ENCODE peak calls at places on chromosomes 11 and 22, in seven cellular contexts. One of them, this sample, is unnamed.
A peak's percentile ranks its signal among the peaks of the same experiment; 100 is the strongest.

GRCh38 chr22:41048791-41049717 is 43.3 kb upstream of the EP300 start:
- DNase-seq in pancreas: peak; percentile 34
- DNase-seq in OCI-LY7: no peak
- DNase-seq in IMR-90: peak; percentile 80
- DNase-seq in transverse colon: peak; percentile 56
- DNase-seq in GM23338: peak; percentile 64
- DNase-seq in tibial nerve: peak; percentile 37
- DNase-seq in this sample: no peak

GRCh38 chr11:73353422-73353821 is 22.8 kb upstream of the RELT start:
- DNase-seq in GM23338: no peak
- DNase-seq in OCI-LY7: no peak
- DNase-seq in tibial nerve: no peak
- DNase-seq in pancreas: no peak
- DNase-seq in transverse colon: no peak
- DNase-seq in IMR-90: no peak
- DNase-seq in this sample: no peak

GRCh38 chr22:33853200-33854097 is 66.8 kb downstream of the LARGE1 start:
- DNase-seq in tibial nerve: peak; percentile 33
- DNase-seq in transverse colon: peak; percentile 78
- DNase-seq in IMR-90: peak; percentile 77
- DNase-seq in OCI-LY7: peak; percentile 91
- DNase-seq in GM23338: peak; percentile 64
- DNase-seq in pancreas: peak; percentile 54
- DNase-seq in this sample: no peak

GRCh38 chr11:134524876-134525845 is 113.1 kb upstream of the B3GAT1 start:
- DNase-seq in GM23338: no peak
- DNase-seq in transverse colon: peak; percentile 2
- DNase-seq in tibial nerve: no peak
- DNase-seq in OCI-LY7: no peak
- DNase-seq in IMR-90: no peak
- DNase-seq in pancreas: no peak
- DNase-seq in this sample: no peak

GRCh38 chr22:40399661-40400060 is 29.3 kb downstream of the SGSM3 start:
- DNase-seq in transverse colon: no peak
- DNase-seq in pancreas: no peak
- DNase-seq in tibial nerve: no peak
- DNase-seq in OCI-LY7: no peak
- DNase-seq in GM23338: no peak
- DNase-seq in IMR-90: no peak
- DNase-seq in this sample: no peak

GRCh38 chr11:111395749-111396148 is 16.7 kb upstream of the POU2AF1 start:
- DNase-seq in GM23338: no peak
- DNase-seq in transverse colon: no peak
- DNase-seq in IMR-90: no peak
- DNase-seq in OCI-LY7: no peak
- DNase-seq in tibial nerve: no peak
- DNase-seq in pancreas: no peak
- DNase-seq in this sample: no peak

GRCh38 chr11:120562806-120563425 is 51.4 kb downstream of the GRIK4 start:
- DNase-seq in transverse colon: no peak
- DNase-seq in pancreas: no peak
- DNase-seq in OCI-LY7: no peak
- DNase-seq in tibial nerve: no peak
- DNase-seq in IMR-90: no peak
- DNase-seq in GM23338: no peak
- DNase-seq in this sample: no peak

GRCh38 chr11:62710001-62710345 is 2.5 kb downstream of the GNG3 start:
- DNase-seq in transverse colon: no peak
- DNase-seq in GM23338: no peak
- DNase-seq in IMR-90: no peak
- DNase-seq in OCI-LY7: no peak
- DNase-seq in pancreas: no peak
- DNase-seq in tibial nerve: no peak
- DNase-seq in this sample: no peak

GRCh38 chr11:6219359-6219758 is 14.0 kb downstream of the C11orf42 start:
- DNase-seq in IMR-90: peak; percentile 90
- DNase-seq in transverse colon: peak; percentile 36
- DNase-seq in GM23338: no peak
- DNase-seq in OCI-LY7: no peak
- DNase-seq in tibial nerve: peak; percentile 25
- DNase-seq in pancreas: no peak
- DNase-seq in this sample: no peak

GRCh38 chr11:72598901-72599300 is 75.3 kb downstream of the PDE2A start:
- DNase-seq in transverse colon: peak; percentile 35
- DNase-seq in OCI-LY7: no peak
- DNase-seq in IMR-90: peak; percentile 21
- DNase-seq in pancreas: no peak
- DNase-seq in GM23338: peak; percentile 79
- DNase-seq in tibial nerve: peak; percentile 45
- DNase-seq in this sample: no peak

GRCh38 chr11:115965754-115966504 is 461.7 kb upstream of the CADM1 start:
- DNase-seq in pancreas: peak; percentile 19
- DNase-seq in IMR-90: peak; percentile 33
- DNase-seq in GM23338: no peak
- DNase-seq in tibial nerve: no peak
- DNase-seq in transverse colon: no peak
- DNase-seq in OCI-LY7: no peak
- DNase-seq in this sample: no peak

GRCh38 chr11:23457641-23458040 is 597.4 kb upstream of the CCDC179 start:
- DNase-seq in tibial nerve: no peak
- DNase-seq in IMR-90: no peak
- DNase-seq in GM23338: no peak
- DNase-seq in OCI-LY7: no peak
- DNase-seq in pancreas: no peak
- DNase-seq in transverse colon: no peak
- DNase-seq in this sample: no peak

GRCh38 chr11:124322356-124322755 is 2.4 kb upstream of the OR8D2 start:
- DNase-seq in transverse colon: no peak
- DNase-seq in IMR-90: no peak
- DNase-seq in pancreas: no peak
- DNase-seq in GM23338: no peak
- DNase-seq in tibial nerve: no peak
- DNase-seq in OCI-LY7: no peak
- DNase-seq in this sample: no peak

GRCh38 chr11:128210148-128210940 is 377.0 kb downstream of the ETS1 start:
- DNase-seq in GM23338: peak; percentile 47
- DNase-seq in transverse colon: peak; percentile 51
- DNase-seq in pancreas: peak; percentile 21
- DNase-seq in IMR-90: peak; percentile 94
- DNase-seq in tibial nerve: no peak
- DNase-seq in OCI-LY7: no peak
- DNase-seq in this sample: no peak

DNA sequence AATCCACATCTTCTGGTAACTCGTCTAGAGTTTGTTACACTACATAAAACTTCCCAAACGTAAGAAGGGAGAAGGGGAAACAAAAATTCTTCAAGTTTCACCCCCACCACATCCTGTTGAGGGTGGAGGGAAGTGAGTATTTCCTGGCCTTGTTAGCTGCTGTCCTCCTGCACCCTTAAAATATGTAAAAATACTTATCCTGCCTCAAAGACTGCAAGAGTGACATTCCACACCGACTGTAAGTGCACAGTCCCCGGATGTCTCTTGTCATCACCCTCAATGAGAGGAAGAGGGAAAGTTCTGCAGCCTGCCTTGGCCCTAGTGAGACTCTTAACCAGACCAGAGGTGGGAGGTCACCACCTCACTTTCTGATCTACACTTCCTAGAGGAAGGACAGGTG is 3.3 kb downstream of the TMEM121B start:
- DNase-seq in transverse colon: no peak
- DNase-seq in OCI-LY7: peak; percentile 60
- DNase-seq in GM23338: no peak
- DNase-seq in IMR-90: no peak
- DNase-seq in tibial nerve: peak; percentile 9
- DNase-seq in pancreas: no peak
- DNase-seq in this sample: no peak
- H3K27ac ChIP-seq in transverse colon: no peak overlapping the region
- H3K27ac ChIP-seq in OCI-LY7: peak overlapping the region; percentile 21
- H3K27ac ChIP-seq in GM23338: no peak overlapping the region
- H3K27ac ChIP-seq in IMR-90: no peak overlapping the region
- H3K27ac ChIP-seq in tibial nerve: no peak overlapping the region
- H3K27ac ChIP-seq in pancreas: no peak overlapping the region
- H3K27ac ChIP-seq in this sample: no peak overlapping the region

DNA sequence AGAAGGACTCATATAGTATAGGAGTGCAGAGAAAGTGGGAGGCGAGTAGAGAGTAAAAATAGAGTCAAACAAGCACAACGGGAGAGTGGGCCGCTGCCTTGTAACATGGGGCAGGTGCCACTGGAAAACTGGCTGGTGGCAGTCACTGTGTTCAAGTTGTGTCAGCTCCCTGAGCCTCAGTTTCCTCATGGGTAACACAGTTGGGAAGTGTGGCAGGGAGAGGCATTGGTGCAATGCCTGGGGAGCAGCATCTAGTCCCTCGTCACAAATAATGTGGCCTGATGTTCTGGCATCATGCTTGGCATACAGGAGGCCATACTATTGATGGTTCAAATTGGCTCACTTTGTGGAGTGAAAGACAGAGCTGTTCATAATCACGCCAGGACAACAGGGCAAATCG is 78.9 kb upstream of the SPON1 start:
- DNase-seq in OCI-LY7: no peak
- DNase-seq in tibial nerve: no peak
- DNase-seq in transverse colon: no peak
- DNase-seq in GM23338: no peak
- DNase-seq in pancreas: no peak
- DNase-seq in IMR-90: no peak
- DNase-seq in this sample: no peak
- H3K27ac ChIP-seq in OCI-LY7: no peak overlapping the region
- H3K27ac ChIP-seq in tibial nerve: no peak overlapping the region
- H3K27ac ChIP-seq in transverse colon: no peak overlapping the region
- H3K27ac ChIP-seq in GM23338: no peak overlapping the region
- H3K27ac ChIP-seq in pancreas: no peak overlapping the region
- H3K27ac ChIP-seq in IMR-90: no peak overlapping the region
- H3K27ac ChIP-seq in this sample: no peak overlapping the region

GRCh38 chr11:25602149-25602548 is 729.8 kb upstream of the ANO3 start:
- DNase-seq in pancreas: no peak
- DNase-seq in IMR-90: no peak
- DNase-seq in tibial nerve: no peak
- DNase-seq in OCI-LY7: no peak
- DNase-seq in transverse colon: no peak
- DNase-seq in GM23338: peak; percentile 9
- DNase-seq in this sample: no peak
- H3K27ac ChIP-seq in pancreas: no peak overlapping the region
- H3K27ac ChIP-seq in IMR-90: no peak overlapping the region
- H3K27ac ChIP-seq in tibial nerve: no peak overlapping the region
- H3K27ac ChIP-seq in OCI-LY7: no peak overlapping the region
- H3K27ac ChIP-seq in transverse colon: no peak overlapping the region
- H3K27ac ChIP-seq in GM23338: no peak overlapping the region
- H3K27ac ChIP-seq in this sample: no peak overlapping the region

GRCh38 chr11:41414771-41415440 is 44.5 kb downstream of the LRRC4C start:
- DNase-seq in pancreas: no peak
- DNase-seq in OCI-LY7: no peak
- DNase-seq in tibial nerve: no peak
- DNase-seq in transverse colon: no peak
- DNase-seq in IMR-90: no peak
- DNase-seq in GM23338: peak; percentile 6
- DNase-seq in this sample: no peak
- H3K27ac ChIP-seq in pancreas: no peak overlapping the region
- H3K27ac ChIP-seq in OCI-LY7: no peak overlapping the region
- H3K27ac ChIP-seq in tibial nerve: no peak overlapping the region
- H3K27ac ChIP-seq in transverse colon: no peak overlapping the region
- H3K27ac ChIP-seq in IMR-90: no peak overlapping the region
- H3K27ac ChIP-seq in GM23338: peak overlapping the region; percentile 16
- H3K27ac ChIP-seq in this sample: no peak overlapping the region

DNA sequence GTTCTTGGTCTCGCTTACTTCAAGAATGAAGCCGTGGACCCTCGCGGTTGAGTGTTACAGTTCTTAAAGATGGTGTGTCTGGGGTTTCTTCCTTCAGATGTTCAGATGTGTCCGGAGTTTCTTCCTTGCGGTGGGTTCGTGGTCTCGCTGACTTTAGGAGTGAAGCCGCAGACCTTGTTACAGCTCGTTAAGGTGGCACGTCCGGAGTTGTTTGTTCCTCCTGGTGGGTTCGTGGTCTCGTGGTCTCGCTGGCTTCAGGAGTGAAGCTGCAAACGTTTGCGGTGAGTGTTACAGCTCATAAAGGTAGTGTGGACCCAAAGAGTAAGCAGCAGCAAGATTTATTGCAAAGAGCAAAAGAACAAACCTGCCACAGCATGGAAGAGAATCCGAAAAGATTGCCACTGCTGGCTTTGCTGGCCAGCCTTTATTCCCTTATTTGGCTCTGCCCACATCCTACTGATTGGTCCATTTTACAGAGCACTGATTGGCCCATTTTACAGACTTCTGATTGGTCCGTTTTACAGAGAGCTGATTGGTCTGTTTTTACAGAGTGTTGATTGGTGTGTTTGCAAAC is 27.1 kb upstream of the NXPE2 start:
- DNase-seq in tibial nerve: no peak
- DNase-seq in GM23338: no peak
- DNase-seq in OCI-LY7: no peak
- DNase-seq in pancreas: no peak
- DNase-seq in transverse colon: peak; percentile 49
- DNase-seq in IMR-90: no peak
- DNase-seq in this sample: no peak
- H3K27ac ChIP-seq in tibial nerve: no peak overlapping the region
- H3K27ac ChIP-seq in GM23338: no peak overlapping the region
- H3K27ac ChIP-seq in OCI-LY7: no peak overlapping the region
- H3K27ac ChIP-seq in pancreas: no peak overlapping the region
- H3K27ac ChIP-seq in transverse colon: peak overlapping the region; percentile 73
- H3K27ac ChIP-seq in IMR-90: no peak overlapping the region
- H3K27ac ChIP-seq in this sample: no peak overlapping the region

DNA sequence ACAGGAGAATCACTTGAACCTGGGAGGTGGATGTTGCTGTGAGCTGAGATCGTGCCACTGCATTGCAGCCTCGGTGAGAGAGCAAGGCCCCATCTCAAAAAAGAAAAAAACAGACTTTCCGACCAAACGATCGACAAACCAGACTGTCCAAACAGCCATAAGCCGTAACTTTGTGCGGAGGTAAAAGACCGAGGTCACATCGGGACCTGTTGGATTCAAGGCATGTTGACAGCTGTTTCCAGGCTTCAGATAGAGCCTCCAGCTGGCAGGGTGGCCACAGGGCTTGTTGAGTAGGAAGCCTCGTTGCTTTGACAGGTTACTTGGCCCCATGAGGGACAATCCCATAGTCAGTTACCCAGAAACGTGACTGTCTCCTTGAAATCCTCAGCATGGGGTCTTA is 22.2 kb downstream of the PPARA start:
- DNase-seq in tibial nerve: no peak
- DNase-seq in pancreas: no peak
- DNase-seq in transverse colon: no peak
- DNase-seq in GM23338: no peak
- DNase-seq in OCI-LY7: no peak
- DNase-seq in IMR-90: no peak
- DNase-seq in this sample: no peak
- H3K27ac ChIP-seq in tibial nerve: peak overlapping the region; percentile 72
- H3K27ac ChIP-seq in pancreas: no peak overlapping the region
- H3K27ac ChIP-seq in transverse colon: peak overlapping the region; percentile 83
- H3K27ac ChIP-seq in GM23338: no peak overlapping the region
- H3K27ac ChIP-seq in OCI-LY7: no peak overlapping the region
- H3K27ac ChIP-seq in IMR-90: no peak overlapping the region
- H3K27ac ChIP-seq in this sample: peak overlapping the region; percentile 68

This sample was measured in caudate nucleus.